ENCODE peak calls at places on chromosomes 13 and 19, in four cellular contexts. K is neural progenitor cell, X is ovary, Y is thoracic aorta. B is an unnamed sample.

GRCh38 chr19:21148681-21149080 is 6.8 kb downstream of the ZNF431 start:
- DNase-seq in K (no peak), X (no peak), Y (no peak), B (no peak)

GRCh38 chr13:112702341-112702982 is 12.6 kb downstream of the ATP11A start:
- DNase-seq in K (no peak), X (peak; percentile 11), Y (no peak), B (no peak)

GRCh38 chr13:44971656-44972595 is 17.3 kb downstream of the NUFIP1 start:
- DNase-seq in K (no peak), X (no peak), Y (no peak), B (no peak)

GRCh38 chr13:51793570-51794273 is 10.2 kb downstream of the DHRS12 start:
- DNase-seq in K (no peak), X (no peak), Y (no peak), B (no peak)

GRCh38 chr13:105543742-105544141 is 991.7 kb downstream of the EFNB2 start:
- DNase-seq in K (no peak), X (no peak), Y (no peak), B (no peak)

GRCh38 chr13:111295896-111296295 is 24.5 kb upstream of the TEX29 start:
- DNase-seq in K (no peak), X (no peak), Y (no peak), B (no peak)

GRCh38 chr13:91142572-91142971 is 204.9 kb upstream of the MIR17HG start:
- DNase-seq in K (no peak), X (no peak), Y (no peak), B (no peak)

GRCh38 chr19:1063030-1063908 is 3.7 kb upstream of the ARHGAP45 start:
- DNase-seq in K (no peak), X (no peak), Y (no peak), B (no peak)

GRCh38 chr19:3049089-3049488 is 13.2 kb downstream of the TLE5 start:
- DNase-seq in K (no peak), X (no peak), Y (no peak), B (no peak)

GRCh38 chr13:76331948-76332712 is 554.1 kb downstream of the KCTD12 start:
- DNase-seq in K (no peak), X (no peak), Y (no peak), B (no peak)

GRCh38 chr13:27293051-27293691 is 22.5 kb downstream of the RASL11A start:
- DNase-seq in K (no peak), X (no peak), Y (no peak), B (no peak)

GRCh38 chr13:33312150-33312908 is 26.8 kb upstream of the STARD13 start:
- DNase-seq in K (no peak), X (no peak), Y (no peak), B (no peak)

GRCh38 chr19:53664152-53664551 is 32.4 kb downstream of the DPRX start:
- DNase-seq in K (no peak), X (no peak), Y (no peak), B (no peak)
- H3K4me1 ChIP-seq in K (peaks cover 18% of the 10 kb centered on the region), X (no peaks in the 10 kb centered on the region), Y (no peaks in the 10 kb centered on the region), B (no peaks in the 10 kb centered on the region)

GRCh38 chr19:45509692-45510015 is 2.4 kb downstream of the VASP start:
- DNase-seq in K (no peak), X (no peak), Y (no peak), B (no peak)
- H3K4me1 ChIP-seq in K (no peaks in the 10 kb centered on the region), X (peaks cover 11% of the 10 kb centered on the region), Y (peaks cover 59% of the 10 kb centered on the region), B (peaks cover 74% of the 10 kb centered on the region)

GRCh38 chr19:37957176-37957575 is 50.2 kb downstream of the SIPA1L3 start:
- DNase-seq in K (no peak), X (no peak), Y (no peak), B (no peak)
- H3K4me1 ChIP-seq in K (peaks cover 35% of the 10 kb centered on the region), X (peaks cover 2% of the 10 kb centered on the region), Y (peaks cover 11% of the 10 kb centered on the region), B (no peaks in the 10 kb centered on the region)

GRCh38 chr19:40906512-40906911 is 24.5 kb upstream of the CYP2A7 start:
- DNase-seq in K (no peak), X (no peak), Y (no peak), B (no peak)
- H3K4me1 ChIP-seq in K (no peaks in the 10 kb centered on the region), X (no peaks in the 10 kb centered on the region), Y (no peaks in the 10 kb centered on the region), B (peaks cover 11% of the 10 kb centered on the region)

GRCh38 chr19:16260160-16260793 is 62.6 kb downstream of the AP1M1 start:
- DNase-seq in K (no peak), X (no peak), Y (no peak), B (no peak)

GRCh38 chr19:16259385-16260159 is 61.9 kb downstream of the AP1M1 start:
- DNase-seq in K (no peak), X (no peak), Y (no peak), B (no peak)

GRCh38 chr19:16254851-16255408 is 57.2 kb downstream of the AP1M1 start:
- DNase-seq in K (no peak), X (no peak), Y (no peak), B (no peak)

GRCh38 chr19:16258440-16258903 is 60.8 kb downstream of the AP1M1 start:
- DNase-seq in K (no peak), X (peak; percentile 55), Y (no peak), B (no peak)

GRCh38 chr19:16257509-16258002 is 59.8 kb downstream of the AP1M1 start:
- DNase-seq in K (no peak), X (no peak), Y (no peak), B (no peak)
- H3K4me1 ChIP-seq in K (no peaks in the 10 kb centered on the region), X (no peaks in the 10 kb centered on the region), Y (peaks cover 23% of the 10 kb centered on the region), B (peaks cover 9% of the 10 kb centered on the region)

GRCh38 chr13:98503175-98504028 is 73.5 kb downstream of the STK24 start:
- DNase-seq in K (no peak), X (no peak), Y (no peak), B (no peak)
- H3K4me1 ChIP-seq in K (peaks cover 34% of the 10 kb centered on the region), X (peaks cover 30% of the 10 kb centered on the region), Y (peaks cover 55% of the 10 kb centered on the region), B (peaks cover 96% of the 10 kb centered on the region)

GRCh38 chr13:97111705-97112104 is 110.4 kb upstream of the MBNL2 start:
- DNase-seq in K (no peak), X (no peak), Y (no peak), B (no peak)

GRCh38 chr13:97107815-97108534 is 113.7 kb upstream of the OXGR1 start:
- DNase-seq in K (no peak), X (no peak), Y (no peak), B (no peak)

GRCh38 chr13:97109841-97110492 is 112.2 kb upstream of the MBNL2 start:
- DNase-seq in K (peak; percentile 86), X (peak; percentile 91), Y (peak; percentile 57), B (no peak)

GRCh38 chr13:97108535-97108910 is 113.6 kb upstream of the MBNL2 start:
- DNase-seq in K (no peak), X (peak; percentile 61), Y (no peak), B (no peak)

GRCh38 chr13:97109256-97109655 is 112.9 kb upstream of the MBNL2 start:
- DNase-seq in K (no peak), X (no peak), Y (no peak), B (no peak)
- H3K4me1 ChIP-seq in K (peaks cover 7% of the 10 kb centered on the region), X (peaks cover 12% of the 10 kb centered on the region), Y (peaks cover 88% of the 10 kb centered on the region), B (peaks cover 2% of the 10 kb centered on the region)

GRCh38 chr19:18495204-18495911 is 26.5 kb downstream of the ELL start:
- DNase-seq in K (peak; percentile 62), X (no peak), Y (no peak), B (no peak)

GRCh38 chr19:18493440-18494266 is 28.2 kb downstream of the ELL start:
- DNase-seq in K (no peak), X (peak; percentile 63), Y (no peak), B (no peak)

GRCh38 chr19:18496980-18497256 is 25.0 kb downstream of the ELL start:
- DNase-seq in K (no peak), X (no peak), Y (no peak), B (no peak)

GRCh38 chr19:18494267-18494607 is 27.6 kb downstream of the ELL start:
- DNase-seq in K (no peak), X (no peak), Y (no peak), B (no peak)

DNA sequence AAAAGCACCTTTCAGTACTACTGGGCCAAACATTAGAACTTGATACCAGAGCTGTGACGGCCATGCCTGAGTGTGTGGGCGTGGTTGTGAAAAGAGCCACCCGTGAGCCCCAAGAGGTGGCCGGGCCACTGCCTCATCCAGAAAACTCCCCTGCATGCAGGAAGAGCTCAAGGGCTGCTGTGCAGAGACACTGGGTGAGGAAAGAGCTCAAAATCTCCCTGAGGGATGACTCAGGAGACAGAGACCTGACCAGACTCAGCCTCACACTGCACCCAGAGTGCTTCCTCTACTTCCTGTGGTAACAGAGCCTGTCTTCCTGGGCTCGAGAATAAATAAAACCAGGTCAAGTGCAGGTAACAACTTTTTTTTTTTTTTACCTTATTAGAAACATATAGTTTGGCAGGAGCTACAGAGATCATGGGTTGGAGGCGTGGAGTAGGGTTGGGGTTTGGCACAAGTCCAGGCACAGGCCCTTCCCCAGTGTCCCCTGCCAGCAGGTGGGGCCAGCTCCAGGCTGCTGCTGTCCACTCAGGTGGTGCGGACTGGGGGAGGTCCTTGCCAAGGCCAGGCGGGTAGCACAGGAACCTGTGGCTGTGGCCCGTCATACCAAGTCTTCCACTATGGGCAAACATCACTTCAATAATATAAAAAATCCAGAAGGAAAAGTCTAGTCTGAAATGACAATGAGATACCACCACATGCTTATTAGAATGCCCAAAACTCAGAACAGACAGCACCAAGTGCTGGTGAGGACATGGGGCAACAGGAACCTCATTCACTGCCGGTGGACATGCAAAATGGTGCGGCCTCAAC is 25.5 kb downstream of the ELL start:
- DNase-seq in K (no peak), X (no peak), Y (no peak), B (no peak)
- H3K4me1 ChIP-seq in K (peaks cover 5% of the 10 kb centered on the region), X (peaks cover 49% of the 10 kb centered on the region), Y (peaks cover 83% of the 10 kb centered on the region), B (peaks cover 88% of the 10 kb centered on the region)

GRCh38 chr19:18500376-18500775 is 21.5 kb downstream of the ELL start:
- DNase-seq in K (no peak), X (no peak), Y (no peak), B (no peak)

GRCh38 chr19:18502236-18502632 is 19.6 kb downstream of the ELL start:
- DNase-seq in K (no peak), X (no peak), Y (no peak), B (no peak)

GRCh38 chr19:18501351-18501750 is 20.5 kb downstream of the ELL start:
- DNase-seq in K (no peak), X (no peak), Y (no peak), B (no peak)

GRCh38 chr19:18501832-18502231 is 20.0 kb downstream of the ELL start:
- DNase-seq in K (no peak), X (no peak), Y (no peak), B (no peak)

GRCh38 chr19:18500820-18501219 is 21.1 kb downstream of the ELL start:
- DNase-seq in K (no peak), X (peak; percentile 57), Y (peak; percentile 70), B (no peak)
- H3K4me1 ChIP-seq in K (no peaks in the 10 kb centered on the region), X (peaks cover 35% of the 10 kb centered on the region), Y (peaks cover 94% of the 10 kb centered on the region), B (peaks cover 100% of the 10 kb centered on the region)